ENCODE peak calls at places on chromosomes 7 and 10, in six cellular contexts. B, J, X, W, V and F are unnamed samples.

GRCh38 chr10:23073527-23073926 is 21.9 kb upstream of the MSRB2 start:
- DNase-seq in B (no peak), J (no peak), X (no peak), W (no peak), V (no peak), F (no peak)

GRCh38 chr7:121286186-121286585 is 42.6 kb upstream of the WNT16 start:
- DNase-seq in B (no peak), J (no peak), X (no peak), W (no peak), V (no peak), F (no peak)

GRCh38 chr7:24968165-24968564 is 11.8 kb downstream of the OSBPL3 start:
- DNase-seq in B (no peak), J (no peak), X (no peak), W (no peak), V (no peak), F (no peak)

GRCh38 chr10:50554995-50555568 is 68.7 kb downstream of the SGMS1 start:
- DNase-seq in B (peak), J (peak), X (no peak), W (no peak), V (no peak), F (no peak)

GRCh38 chr10:33239257-33239656 is 95.2 kb downstream of the NRP1 start:
- DNase-seq in B (no peak), J (no peak), X (no peak), W (no peak), V (no peak), F (no peak)

GRCh38 chr7:39536926-39537325 is 29.3 kb upstream of the YAE1 start:
- DNase-seq in B (no peak), J (no peak), X (no peak), W (no peak), V (peak), F (no peak)

GRCh38 chr10:16717617-16718395 is 99.4 kb downstream of the RSU1 start:
- DNase-seq in B (no peak), J (no peak), X (no peak), W (no peak), V (no peak), F (no peak)

GRCh38 chr7:106640368-106641141 is 20.4 kb downstream of the CCDC71L start:
- DNase-seq in B (peak), J (no peak), X (no peak), W (no peak), V (no peak), F (no peak)

GRCh38 chr10:131196176-131196885 is 115.2 kb downstream of the TCERG1L start:
- DNase-seq in B (no peak), J (no peak), X (no peak), W (no peak), V (no peak), F (no peak)

GRCh38 chr10:95445837-95446347 is 115.3 kb downstream of the SORBS1 start:
- DNase-seq in B (peak), J (peak), X (peak), W (peak), V (peak), F (no peak)

GRCh38 chr7:130950054-130950453 is 216.0 kb upstream of the KLF14 start:
- DNase-seq in B (no peak), J (no peak), X (no peak), W (no peak), V (no peak), F (no peak)

GRCh38 chr10:14162626-14163344 is 167.9 kb downstream of the FRMD4A start:
- DNase-seq in B (no peak), J (no peak), X (no peak), W (no peak), V (no peak), F (no peak)

GRCh38 chr7:112946350-112946749 is 140.3 kb downstream of the GPR85 start:
- DNase-seq in B (no peak), J (no peak), X (no peak), W (no peak), V (peak), F (no peak)

GRCh38 chr7:99365318-99366141 is 9.0 kb upstream of the ARPC1B start:
- DNase-seq in B (peak), J (peak), X (peak), W (peak), V (peak), F (no peak)

GRCh38 chr10:124719213-124719851 is 24.8 kb downstream of the FAM53B start:
- DNase-seq in B (peak), J (peak), X (peak), W (no peak), V (peak), F (peak)

GRCh38 chr7:129494041-129494440 is 8.3 kb upstream of the SMKR1 start:
- DNase-seq in B (no peak), J (no peak), X (no peak), W (no peak), V (no peak), F (peak)

GRCh38 chr10:42988517-42989395 is 88.1 kb upstream of the RET start:
- DNase-seq in B (no peak), J (peak), X (no peak), W (no peak), V (peak), F (no peak)

GRCh38 chr7:148535227-148535626 is 55.3 kb upstream of the C7orf33 start:
- DNase-seq in B (no peak), J (peak), X (peak), W (no peak), V (peak), F (no peak)

GRCh38 chr7:18384491-18385143 is 110.9 kb upstream of the HDAC9 start:
- DNase-seq in B (no peak), J (no peak), X (no peak), W (no peak), V (no peak), F (no peak)

GRCh38 chr10:28508304-28508925 is 24.5 kb upstream of the WAC start:
- DNase-seq in B (no peak), J (no peak), X (no peak), W (peak), V (no peak), F (no peak)

GRCh38 chr7:138705122-138705521 is 4.0 kb upstream of the SVOPL start:
- DNase-seq in B (no peak), J (no peak), X (no peak), W (no peak), V (peak), F (no peak)

GRCh38 chr10:73588656-73589055 is 2.5 kb downstream of the USP54 start:
- DNase-seq in B (no peak), J (no peak), X (no peak), W (peak), V (no peak), F (no peak)

GRCh38 chr7:19852192-19852591 is 78.8 kb upstream of the TMEM196 start:
- DNase-seq in B (no peak), J (no peak), X (no peak), W (no peak), V (no peak), F (no peak)

GRCh38 chr7:99036531-99037175 is 107.3 kb downstream of the SMURF1 start:
- DNase-seq in B (peak), J (peak), X (peak), W (peak), V (peak), F (no peak)

GRCh38 chr10:111247781-111248389 is 171.1 kb downstream of the ADRA2A start:
- DNase-seq in B (no peak), J (no peak), X (no peak), W (no peak), V (no peak), F (no peak)

GRCh38 chr7:150562919-150563318 is 4.3 kb upstream of the GIMAP4 start:
- DNase-seq in B (peak), J (no peak), X (no peak), W (no peak), V (no peak), F (no peak)

GRCh38 chr10:72277340-72277995 is 3.7 kb downstream of the DDIT4 start:
- DNase-seq in B (no peak), J (peak), X (peak), W (no peak), V (no peak), F (no peak)

GRCh38 chr7:137458399-137458798 is 114.9 kb upstream of the PTN start:
- DNase-seq in B (no peak), J (no peak), X (no peak), W (no peak), V (no peak), F (no peak)

DNA sequence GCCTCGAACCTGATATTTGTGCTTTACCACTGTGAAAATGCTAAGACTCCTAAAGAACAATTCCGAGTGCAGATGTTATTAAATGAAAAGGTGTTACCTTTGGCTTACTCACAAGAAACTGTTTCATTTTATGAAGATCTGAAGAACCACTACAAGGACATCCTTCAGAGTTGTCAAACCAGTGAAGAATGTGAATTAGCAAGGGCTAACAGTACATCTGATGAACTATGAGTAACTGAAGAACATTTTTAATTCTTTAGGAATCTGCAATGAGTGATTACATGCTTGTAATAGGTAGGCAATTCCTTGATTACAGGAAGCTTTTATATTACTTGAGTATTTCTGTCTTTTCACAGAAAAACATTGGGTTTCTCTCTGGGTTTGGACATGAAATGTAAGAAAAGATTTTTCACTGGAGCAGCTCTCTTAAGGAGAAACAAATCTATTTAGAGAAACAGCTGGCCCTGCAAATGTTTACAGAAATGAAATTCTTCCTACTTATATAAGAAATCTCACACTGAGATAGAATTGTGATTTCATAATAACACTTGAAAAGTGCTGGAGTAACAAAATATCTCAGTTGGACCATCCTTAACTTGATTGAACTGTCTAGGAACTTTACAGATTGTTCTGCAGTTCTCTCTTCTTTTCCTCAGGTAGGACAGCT is 47.7 kb downstream of the MINPP1 start:
- DNase-seq in B (no peak), J (no peak), X (no peak), W (no peak), V (no peak), F (no peak)
- TF ChIP-seq MYC in B (no peak), J (no peak), X (no peak), W (no peak), V (no peak), F (no peak)

GRCh38 chr10:77392851-77393250 is 244.8 kb downstream of the KCNMA1 start:
- DNase-seq in B (peak), J (no peak), X (peak), W (no peak), V (no peak), F (no peak)

GRCh38 chr10:77393411-77393810 is 244.2 kb downstream of the KCNMA1 start:
- DNase-seq in B (no peak), J (no peak), X (no peak), W (no peak), V (no peak), F (no peak)

GRCh38 chr10:77393821-77394501 is 243.6 kb downstream of the KCNMA1 start:
- DNase-seq in B (no peak), J (no peak), X (no peak), W (no peak), V (no peak), F (no peak)

GRCh38 chr10:77391605-77392235 is 245.9 kb downstream of the KCNMA1 start:
- DNase-seq in B (peak), J (peak), X (peak), W (peak), V (peak), F (no peak)

GRCh38 chr10:77392236-77392721 is 245.3 kb downstream of the KCNMA1 start:
- DNase-seq in B (no peak), J (no peak), X (no peak), W (no peak), V (no peak), F (no peak)
- TF ChIP-seq MYC in B (no peak), J (no peak), X (no peak), W (no peak), V (no peak), F (no peak)

DNA sequence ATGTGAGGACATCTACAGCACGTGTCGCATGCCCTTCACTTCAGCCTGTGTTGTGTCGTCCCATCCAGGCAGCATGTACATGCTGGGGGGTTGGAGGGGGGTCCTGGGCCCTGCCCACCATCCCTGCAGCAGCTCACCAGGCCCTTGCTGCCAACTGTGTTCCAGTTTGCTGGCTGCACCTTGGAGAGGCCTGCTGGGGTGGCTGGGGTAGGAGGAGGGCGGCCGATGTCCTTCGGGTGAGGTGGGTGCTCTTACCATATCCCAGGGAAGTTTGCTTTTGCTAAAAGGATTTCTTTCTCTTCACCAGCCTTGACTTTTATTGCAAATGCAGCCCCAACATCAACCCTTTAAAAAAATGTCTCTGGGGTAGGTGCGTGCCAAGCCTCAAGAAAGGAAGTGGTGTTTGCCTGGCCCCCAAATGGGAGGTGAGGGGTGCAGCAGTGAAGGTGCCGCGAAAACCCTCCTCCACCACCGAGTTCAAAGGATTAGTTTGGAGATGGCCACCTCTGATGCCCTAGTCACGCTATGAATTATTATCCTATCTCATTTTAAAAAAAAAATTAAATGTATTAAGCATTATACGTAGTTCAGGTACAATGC is 165.8 kb upstream of the KLF6 start:
- DNase-seq in B (no peak), J (no peak), X (no peak), W (no peak), V (no peak), F (no peak)
- TF ChIP-seq MYC in B (no peak), J (no peak), X (no peak), W (no peak), V (no peak), F (no peak)

DNA sequence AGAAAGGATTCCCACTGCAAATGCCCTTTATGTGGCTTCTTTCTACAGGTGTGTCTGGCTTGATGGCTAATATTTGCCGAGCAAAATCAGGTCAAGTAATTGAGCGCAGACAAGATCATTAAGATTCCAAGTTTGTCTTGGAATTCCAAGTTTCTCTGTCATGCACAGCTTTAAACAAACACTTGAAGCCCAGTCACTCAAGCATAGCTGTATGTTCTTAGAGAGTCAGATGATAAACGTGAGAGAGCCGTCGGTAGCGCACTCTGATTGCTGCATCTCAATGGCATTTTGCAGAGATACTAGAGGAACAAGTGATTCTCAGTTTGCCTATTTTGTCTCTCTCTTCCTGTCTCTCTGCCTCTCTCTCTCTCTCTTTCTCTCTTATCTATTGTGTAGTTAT is 658 bp downstream of the DMBT1 start:
- DNase-seq in B (no peak), J (no peak), X (no peak), W (no peak), V (no peak), F (no peak)
- TF ChIP-seq MYC in B (no peak), J (no peak), X (no peak), W (no peak), V (no peak), F (no peak)

GRCh38 chr10:108601856-108602255 is 1321.5 kb downstream of the XPNPEP1 start:
- DNase-seq in B (no peak), J (no peak), X (no peak), W (no peak), V (no peak), F (no peak)
- TF ChIP-seq MYC in B (no peak), J (no peak), X (no peak), W (no peak), V (no peak), F (no peak)

GRCh38 chr7:45003789-45004188 is 3.8 kb downstream of the CCM2 start:
- DNase-seq in B (no peak), J (no peak), X (no peak), W (no peak), V (no peak), F (no peak)

GRCh38 chr7:45000096-45001032 is at the start of gene CCM2:
- DNase-seq in B (peak), J (peak), X (no peak), W (no peak), V (peak), F (no peak)

GRCh38 chr7:45001826-45002225 is 1.8 kb downstream of the CCM2 start:
- DNase-seq in B (no peak), J (no peak), X (no peak), W (no peak), V (peak), F (no peak)

GRCh38 chr7:44999245-45000095 is 531 bp upstream of the CCM2 start:
- DNase-seq in B (peak), J (peak), X (peak), W (peak), V (peak), F (peak)

DNA sequence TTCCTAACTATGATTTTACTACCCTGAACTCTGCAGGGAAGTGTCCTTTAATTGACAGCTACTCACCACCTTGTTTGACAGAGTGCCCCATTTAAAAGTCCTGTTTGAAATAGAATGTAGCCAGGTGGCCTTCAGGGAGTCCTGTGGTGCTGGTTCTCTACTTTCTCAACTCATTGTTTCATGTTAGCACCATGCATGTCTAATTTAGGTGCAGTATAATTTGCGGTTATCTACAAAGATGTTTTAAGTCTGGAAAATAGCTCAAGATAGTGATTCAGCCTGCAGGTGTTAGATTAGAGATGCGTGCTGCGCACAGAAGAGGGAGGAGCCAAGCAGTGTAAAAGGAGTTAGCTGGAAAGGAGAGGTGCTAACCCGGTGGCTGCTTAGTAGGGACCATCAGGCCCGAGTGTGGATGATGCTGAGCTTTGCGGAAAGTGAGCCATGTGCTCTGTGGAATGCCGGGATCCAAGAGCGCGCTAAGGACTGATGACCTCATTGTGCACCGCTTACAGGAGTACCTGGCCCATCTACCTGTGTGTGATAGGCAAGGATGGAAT is 1.2 kb downstream of the CCM2 start:
- DNase-seq in B (peak), J (peak), X (no peak), W (no peak), V (peak), F (no peak)
- TF ChIP-seq MYC in B (no peak), J (no peak), X (no peak), W (peak), V (no peak), F (no peak)

DNA sequence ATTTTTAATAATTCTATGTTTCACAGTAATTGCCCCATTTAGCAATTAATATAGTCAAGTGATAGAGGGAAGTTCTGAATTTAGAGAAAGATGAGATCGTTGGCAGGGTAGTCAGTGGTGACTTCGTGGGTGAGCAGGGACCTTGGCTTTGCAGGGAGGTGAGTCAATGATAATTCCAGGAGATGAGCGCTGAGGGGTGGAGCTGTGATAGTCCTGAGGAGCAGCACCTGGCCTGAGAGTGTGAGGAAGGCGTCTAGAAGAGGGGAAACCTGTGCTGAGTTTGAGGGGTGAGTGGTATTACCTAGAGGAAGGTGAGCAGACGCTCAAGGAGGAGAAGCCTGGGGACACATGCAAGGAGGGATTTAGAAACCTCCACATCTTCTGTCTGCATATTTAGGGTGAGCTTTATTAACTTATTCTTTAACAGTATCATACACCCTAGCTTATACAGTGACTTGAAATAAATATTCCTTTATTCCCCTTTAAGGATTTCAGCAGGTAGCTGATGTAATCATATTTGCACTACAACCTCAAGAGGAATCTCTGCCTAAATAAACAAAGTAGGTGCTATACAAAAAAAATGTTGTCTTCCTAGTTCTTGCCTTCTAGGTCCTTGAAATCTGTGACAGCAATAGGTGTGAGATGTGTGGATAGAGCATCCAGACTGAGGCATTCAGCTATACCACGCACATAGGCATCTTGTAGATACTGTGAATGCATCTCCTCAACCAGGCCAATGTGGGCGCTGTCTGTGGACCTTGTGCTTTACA is 2.1 kb upstream of the TRIL start:
- DNase-seq in B (no peak), J (no peak), X (no peak), W (no peak), V (no peak), F (no peak)
- TF ChIP-seq MYC in B (no peak), J (no peak), X (no peak), W (no peak), V (no peak), F (no peak)